ENCODE peak calls at places on chromosomes 4 and X, in seven cellular contexts. One of them, this sample, is unnamed.

GRCh38 chrX:39301041-39301440 is 499.8 kb downstream of the MID1IP1 start:
- DNase-seq in GM23338: no peak
- DNase-seq in IMR-90: no peak
- DNase-seq in heart left ventricle: no peak
- DNase-seq in AG04449: no peak
- DNase-seq in tibial artery: no peak
- DNase-seq in hepatocyte: no peak
- DNase-seq in this sample: no peak

GRCh38 chr4:53474178-53474577 is 96.7 kb downstream of the FIP1L1 start:
- DNase-seq in GM23338: no peak
- DNase-seq in IMR-90: no peak
- DNase-seq in heart left ventricle: no peak
- DNase-seq in AG04449: no peak
- DNase-seq in tibial artery: no peak
- DNase-seq in hepatocyte: no peak
- DNase-seq in this sample: no peak

GRCh38 chr4:155675709-155676429 is 9.2 kb downstream of the GUCY1A1 start:
- DNase-seq in GM23338: no peak
- DNase-seq in IMR-90: no peak
- DNase-seq in heart left ventricle: no peak
- DNase-seq in AG04449: no peak
- DNase-seq in tibial artery: no peak
- DNase-seq in hepatocyte: no peak
- DNase-seq in this sample: peak

GRCh38 chr4:172785623-172786022 is 383.0 kb upstream of the GALNT7 start:
- DNase-seq in GM23338: no peak
- DNase-seq in IMR-90: peak
- DNase-seq in heart left ventricle: no peak
- DNase-seq in AG04449: no peak
- DNase-seq in tibial artery: no peak
- DNase-seq in hepatocyte: no peak
- DNase-seq in this sample: no peak

GRCh38 chr4:76198411-76199237 is 15.0 kb downstream of the SCARB2 start:
- DNase-seq in GM23338: peak
- DNase-seq in IMR-90: peak
- DNase-seq in heart left ventricle: peak
- DNase-seq in AG04449: no peak
- DNase-seq in tibial artery: peak
- DNase-seq in hepatocyte: peak
- DNase-seq in this sample: peak

GRCh38 chr4:38132843-38133662 is 172.9 kb downstream of the PTTG2 start:
- DNase-seq in GM23338: no peak
- DNase-seq in IMR-90: no peak
- DNase-seq in heart left ventricle: no peak
- DNase-seq in AG04449: no peak
- DNase-seq in tibial artery: no peak
- DNase-seq in hepatocyte: peak
- DNase-seq in this sample: no peak

GRCh38 chr4:139594591-139595185 is 38.7 kb upstream of the SETD7 start:
- DNase-seq in GM23338: no peak
- DNase-seq in IMR-90: no peak
- DNase-seq in heart left ventricle: no peak
- DNase-seq in AG04449: no peak
- DNase-seq in tibial artery: no peak
- DNase-seq in hepatocyte: no peak
- DNase-seq in this sample: no peak

GRCh38 chr4:153781717-153782416 is 7.0 kb downstream of the SFRP2 start:
- DNase-seq in GM23338: peak
- DNase-seq in IMR-90: peak
- DNase-seq in heart left ventricle: no peak
- DNase-seq in AG04449: peak
- DNase-seq in tibial artery: no peak
- DNase-seq in hepatocyte: no peak
- DNase-seq in this sample: peak

GRCh38 chrX:122583526-122583925 is 600.6 kb upstream of the GRIA3 start:
- DNase-seq in GM23338: no peak
- DNase-seq in IMR-90: no peak
- DNase-seq in heart left ventricle: no peak
- DNase-seq in AG04449: no peak
- DNase-seq in tibial artery: no peak
- DNase-seq in hepatocyte: no peak
- DNase-seq in this sample: no peak

GRCh38 chr4:104815593-104816156 is 321.0 kb upstream of the CXXC4 start:
- DNase-seq in GM23338: no peak
- DNase-seq in IMR-90: no peak
- DNase-seq in heart left ventricle: no peak
- DNase-seq in AG04449: no peak
- DNase-seq in tibial artery: no peak
- DNase-seq in hepatocyte: peak
- DNase-seq in this sample: no peak

DNA sequence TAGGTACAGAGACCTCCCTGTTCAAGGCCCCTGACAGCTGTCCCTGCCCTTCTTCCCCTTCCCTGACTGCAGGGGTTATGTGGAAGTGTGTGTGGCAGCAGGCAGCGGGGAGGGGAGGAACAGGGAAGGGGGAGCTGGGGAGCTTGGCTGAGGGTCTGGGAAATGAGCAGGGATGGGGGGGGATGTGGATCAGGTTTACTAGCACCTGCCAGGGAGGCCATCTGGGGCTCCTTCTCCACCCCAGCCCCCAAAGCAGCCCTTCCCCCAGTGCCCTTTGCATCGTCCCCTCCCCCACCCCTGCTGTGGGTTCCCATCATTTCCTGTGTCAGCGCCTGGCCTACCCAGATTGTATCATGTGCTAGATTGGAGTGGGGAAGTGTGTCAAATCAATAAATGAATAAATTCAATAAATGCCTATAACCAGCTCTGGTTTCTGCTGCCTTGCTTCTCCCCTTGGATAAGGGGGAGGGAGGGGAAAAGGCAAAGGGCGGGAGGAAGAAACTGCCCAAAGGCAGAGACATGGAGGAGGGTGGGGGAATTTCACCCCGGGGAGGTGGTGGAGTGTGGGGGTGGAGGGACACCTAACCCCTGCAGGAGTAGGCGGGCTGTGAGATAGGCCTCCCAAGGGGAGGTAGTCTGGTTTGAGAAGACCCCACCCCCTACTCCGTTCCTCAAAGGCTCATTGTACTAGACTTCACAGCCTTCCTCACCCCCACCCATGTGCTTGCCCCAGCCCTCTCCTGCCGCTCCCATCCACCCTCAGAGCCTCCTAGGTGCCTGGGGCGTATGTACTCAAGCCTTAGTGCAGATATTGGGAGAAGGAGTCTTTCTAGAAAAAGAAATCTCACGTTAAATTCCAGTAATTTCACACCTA is 3.2 kb downstream of the CXorf65 start:
- DNase-seq in GM23338: peak
- DNase-seq in IMR-90: no peak
- DNase-seq in heart left ventricle: peak
- DNase-seq in AG04449: no peak
- DNase-seq in tibial artery: no peak
- DNase-seq in hepatocyte: peak
- DNase-seq in this sample: no peak
- H3K4me3 ChIP-seq in GM23338: peak
- H3K4me3 ChIP-seq in IMR-90: no peak
- H3K4me3 ChIP-seq in heart left ventricle: no peak
- H3K4me3 ChIP-seq in AG04449: no peak
- H3K4me3 ChIP-seq in tibial artery: no peak
- H3K4me3 ChIP-seq in hepatocyte: no peak
- H3K4me3 ChIP-seq in this sample: no peak

GRCh38 chr4:6706173-6706572 is 3.5 kb downstream of the MRFAP1L1 start:
- DNase-seq in GM23338: no peak
- DNase-seq in IMR-90: no peak
- DNase-seq in heart left ventricle: no peak
- DNase-seq in AG04449: no peak
- DNase-seq in tibial artery: no peak
- DNase-seq in hepatocyte: no peak
- DNase-seq in this sample: no peak

GRCh38 chr4:6705638-6706037 is 4.0 kb downstream of the MRFAP1L1 start:
- DNase-seq in GM23338: no peak
- DNase-seq in IMR-90: no peak
- DNase-seq in heart left ventricle: no peak
- DNase-seq in AG04449: no peak
- DNase-seq in tibial artery: no peak
- DNase-seq in hepatocyte: no peak
- DNase-seq in this sample: no peak

GRCh38 chr4:6710282-6710681 is 617 bp upstream of the MRFAP1L1 start:
- DNase-seq in GM23338: no peak
- DNase-seq in IMR-90: no peak
- DNase-seq in heart left ventricle: no peak
- DNase-seq in AG04449: no peak
- DNase-seq in tibial artery: no peak
- DNase-seq in hepatocyte: no peak
- DNase-seq in this sample: no peak

GRCh38 chr4:6714954-6715353 is 1.0 kb upstream of the BLOC1S4 start:
- DNase-seq in GM23338: no peak
- DNase-seq in IMR-90: no peak
- DNase-seq in heart left ventricle: no peak
- DNase-seq in AG04449: no peak
- DNase-seq in tibial artery: no peak
- DNase-seq in hepatocyte: no peak
- DNase-seq in this sample: no peak

DNA sequence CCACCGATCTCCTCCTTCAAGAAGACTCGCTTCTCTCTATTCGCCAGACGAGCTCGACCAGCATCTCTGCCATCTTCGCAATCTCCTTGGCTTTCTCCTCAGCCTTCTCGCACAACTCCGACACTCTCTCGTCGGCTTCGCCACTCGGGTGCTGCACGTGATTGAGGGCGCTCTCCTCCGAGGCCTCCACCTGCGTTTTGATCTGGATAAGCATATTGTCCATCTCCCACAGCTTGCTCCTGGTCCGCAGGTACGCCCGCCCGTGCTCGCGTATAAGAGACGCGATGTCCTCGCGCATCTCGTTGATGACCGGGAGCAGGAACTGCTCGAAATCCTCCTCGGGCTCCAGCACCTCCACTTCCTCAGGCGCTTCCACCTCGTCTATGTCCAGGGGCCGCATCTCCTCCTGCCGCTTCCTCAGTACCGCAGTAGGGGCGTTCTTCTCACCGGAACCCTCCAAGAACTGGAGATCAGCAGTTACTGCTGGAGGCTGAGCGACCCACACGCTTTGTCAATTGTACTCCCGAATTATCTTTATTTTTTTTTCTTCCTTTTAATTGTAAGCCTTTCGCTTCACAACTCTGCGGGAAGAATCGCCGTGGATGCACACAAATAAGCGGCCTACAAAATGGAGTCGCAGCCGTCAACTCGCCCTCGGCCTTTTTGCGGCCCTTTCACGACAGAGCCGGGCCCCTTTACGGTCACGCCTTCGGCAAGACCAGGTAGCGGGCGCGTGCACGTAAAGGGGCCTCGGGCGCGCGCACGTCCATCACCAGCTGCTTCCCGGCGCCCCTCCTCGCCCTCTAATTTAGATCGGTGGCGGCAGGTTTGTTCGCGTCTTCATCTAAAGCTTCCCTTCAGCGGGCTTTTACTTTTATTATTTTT is at the start of gene MRFAP1L1:
- DNase-seq in GM23338: peak
- DNase-seq in IMR-90: peak
- DNase-seq in heart left ventricle: peak
- DNase-seq in AG04449: peak
- DNase-seq in tibial artery: peak
- DNase-seq in hepatocyte: peak
- DNase-seq in this sample: peak
- TF ChIP-seq CTCF in GM23338: no peak
- TF ChIP-seq CTCF in IMR-90: no peak
- TF ChIP-seq CTCF in heart left ventricle: no peak
- TF ChIP-seq CTCF in AG04449: peak
- TF ChIP-seq CTCF in tibial artery: peak
- TF ChIP-seq CTCF in hepatocyte: no peak
- TF ChIP-seq CTCF in this sample: no peak

DNA sequence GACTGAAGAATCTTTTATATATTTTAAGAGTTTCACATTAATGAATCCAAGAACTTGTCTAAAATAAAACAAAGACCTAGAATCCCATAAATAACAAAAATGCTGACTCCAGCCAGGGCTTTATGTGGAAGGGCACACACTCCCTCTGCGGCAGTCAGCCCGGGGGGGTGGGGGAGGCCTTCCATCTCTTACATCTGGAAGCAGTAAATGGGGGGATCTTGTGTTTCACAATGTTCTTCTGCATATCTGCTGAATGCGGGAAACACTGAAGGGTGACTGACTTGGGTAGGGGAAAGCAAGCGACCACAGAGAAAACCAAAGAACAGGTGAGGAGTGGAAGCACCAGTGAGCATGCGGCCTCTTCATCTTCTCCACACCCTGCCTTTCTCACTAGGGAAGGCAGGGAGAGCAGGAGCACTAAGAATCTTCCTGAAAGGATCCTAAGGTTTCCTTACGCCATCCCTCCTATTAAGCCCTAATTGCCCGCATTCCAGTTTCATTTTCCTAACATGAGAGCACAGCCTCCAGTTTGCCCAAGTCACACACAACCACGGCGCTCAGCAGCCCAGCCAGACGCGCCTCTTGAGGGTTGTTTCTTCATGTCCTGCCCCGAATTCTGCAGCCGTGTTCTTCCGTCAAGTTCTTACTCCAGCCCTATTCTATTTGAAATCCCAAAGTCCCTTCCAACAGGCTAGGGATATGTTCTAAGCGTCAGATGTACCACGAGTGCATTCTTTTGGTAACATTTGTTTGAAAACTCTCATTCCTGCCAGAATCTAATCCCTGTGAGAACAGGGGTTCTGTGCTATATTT is 23.4 kb downstream of the ACSL1 start:
- DNase-seq in GM23338: no peak
- DNase-seq in IMR-90: peak
- DNase-seq in heart left ventricle: no peak
- DNase-seq in AG04449: no peak
- DNase-seq in tibial artery: peak
- DNase-seq in hepatocyte: no peak
- DNase-seq in this sample: no peak
- H3K4me3 ChIP-seq in GM23338: no peak
- H3K4me3 ChIP-seq in IMR-90: no peak
- H3K4me3 ChIP-seq in heart left ventricle: no peak
- H3K4me3 ChIP-seq in AG04449: no peak
- H3K4me3 ChIP-seq in tibial artery: no peak
- H3K4me3 ChIP-seq in hepatocyte: no peak
- H3K4me3 ChIP-seq in this sample: no peak

GRCh38 chr4:73867783-73868182 is 1.4 kb upstream of the CXCL1 start:
- DNase-seq in GM23338: peak
- DNase-seq in IMR-90: no peak
- DNase-seq in heart left ventricle: no peak
- DNase-seq in AG04449: no peak
- DNase-seq in tibial artery: no peak
- DNase-seq in hepatocyte: peak
- DNase-seq in this sample: no peak
- TF ChIP-seq CTCF in GM23338: peak
- TF ChIP-seq CTCF in IMR-90: no peak
- TF ChIP-seq CTCF in heart left ventricle: no peak
- TF ChIP-seq CTCF in AG04449: no peak
- TF ChIP-seq CTCF in tibial artery: no peak
- TF ChIP-seq CTCF in hepatocyte: no peak
- TF ChIP-seq CTCF in this sample: no peak

GRCh38 chr4:2934077-2934812 is 29.0 kb downstream of the NOP14 start:
- DNase-seq in GM23338: peak
- DNase-seq in IMR-90: peak
- DNase-seq in heart left ventricle: peak
- DNase-seq in AG04449: no peak
- DNase-seq in tibial artery: peak
- DNase-seq in hepatocyte: peak
- DNase-seq in this sample: no peak
- H3K4me3 ChIP-seq in GM23338: peak
- H3K4me3 ChIP-seq in IMR-90: peak
- H3K4me3 ChIP-seq in heart left ventricle: peak
- H3K4me3 ChIP-seq in AG04449: peak
- H3K4me3 ChIP-seq in tibial artery: peak
- H3K4me3 ChIP-seq in hepatocyte: peak
- H3K4me3 ChIP-seq in this sample: peak

This sample was measured in AG09309.